ENCODE peak calls at places on chromosomes 2 and 18, in four cellular contexts. One of them, this sample, is unnamed.

GRCh38 chr18:13823707-13824395 is at the start of gene MC5R:
- DNase-seq in K562: peak
- DNase-seq in HepG2: peak
- DNase-seq in H1: no peak
- DNase-seq in this sample: peak

GRCh38 chr18:26621161-26622026 is 73.0 kb upstream of the KCTD1 start:
- DNase-seq in K562: peak
- DNase-seq in HepG2: peak
- DNase-seq in H1: peak
- DNase-seq in this sample: peak

GRCh38 chr2:227308784-227309183 is 16.3 kb upstream of the MFF start:
- DNase-seq in K562: no peak
- DNase-seq in HepG2: no peak
- DNase-seq in H1: no peak
- DNase-seq in this sample: no peak

GRCh38 chr2:171608168-171608567 is 79.1 kb upstream of the DYNC1I2 start:
- DNase-seq in K562: no peak
- DNase-seq in HepG2: no peak
- DNase-seq in H1: no peak
- DNase-seq in this sample: no peak

GRCh38 chr18:13639196-13639595 is 87.2 kb downstream of the FAM210A start:
- DNase-seq in K562: no peak
- DNase-seq in HepG2: no peak
- DNase-seq in H1: no peak
- DNase-seq in this sample: no peak

GRCh38 chr2:23904692-23905091 is 22.2 kb downstream of the ATAD2B start:
- DNase-seq in K562: no peak
- DNase-seq in HepG2: no peak
- DNase-seq in H1: no peak
- DNase-seq in this sample: peak

GRCh38 chr18:76506395-76506794 is 11.4 kb upstream of the ZNF516 start:
- DNase-seq in K562: no peak
- DNase-seq in HepG2: no peak
- DNase-seq in H1: no peak
- DNase-seq in this sample: no peak

GRCh38 chr2:51710222-51710621 is 678.3 kb upstream of the NRXN1 start:
- DNase-seq in K562: peak
- DNase-seq in HepG2: peak
- DNase-seq in H1: peak
- DNase-seq in this sample: no peak

GRCh38 chr2:196259507-196260481 is 88.4 kb upstream of the STK17B start:
- DNase-seq in K562: no peak
- DNase-seq in HepG2: peak
- DNase-seq in H1: no peak
- DNase-seq in this sample: peak

GRCh38 chr18:78733762-78734613 is 245.6 kb upstream of the SALL3 start:
- DNase-seq in K562: no peak
- DNase-seq in HepG2: no peak
- DNase-seq in H1: no peak
- DNase-seq in this sample: no peak

GRCh38 chr2:73290049-73290839 is 3.1 kb downstream of the EGR4 start:
- DNase-seq in K562: no peak
- DNase-seq in HepG2: peak
- DNase-seq in H1: no peak
- DNase-seq in this sample: peak

GRCh38 chr2:28217042-28217740 is 175.5 kb upstream of the FOSL2 start:
- DNase-seq in K562: no peak
- DNase-seq in HepG2: no peak
- DNase-seq in H1: no peak
- DNase-seq in this sample: no peak

GRCh38 chr18:75156831-75157230 is 52.1 kb downstream of the PTGR3 start:
- DNase-seq in K562: no peak
- DNase-seq in HepG2: no peak
- DNase-seq in H1: no peak
- DNase-seq in this sample: no peak

GRCh38 chr2:191171708-191172355 is 21.0 kb upstream of the STAT4 start:
- DNase-seq in K562: no peak
- DNase-seq in HepG2: no peak
- DNase-seq in H1: no peak
- DNase-seq in this sample: peak

GRCh38 chr2:45890094-45890646 is 238.7 kb downstream of the PRKCE start:
- DNase-seq in K562: no peak
- DNase-seq in HepG2: no peak
- DNase-seq in H1: no peak
- DNase-seq in this sample: no peak

GRCh38 chr2:223751012-223751411 is 86.4 kb downstream of the AP1S3 start:
- DNase-seq in K562: no peak
- DNase-seq in HepG2: peak
- DNase-seq in H1: no peak
- DNase-seq in this sample: no peak

GRCh38 chr2:68103656-68104055 is 40.9 kb upstream of the C1D start:
- DNase-seq in K562: no peak
- DNase-seq in HepG2: no peak
- DNase-seq in H1: no peak
- DNase-seq in this sample: no peak

GRCh38 chr2:47225061-47225783 is 70.1 kb upstream of the STPG4 start:
- DNase-seq in K562: peak
- DNase-seq in HepG2: peak
- DNase-seq in H1: no peak
- DNase-seq in this sample: peak

GRCh38 chr2:65361623-65362022 is 70.8 kb downstream of the SPRED2 start:
- DNase-seq in K562: no peak
- DNase-seq in HepG2: no peak
- DNase-seq in H1: no peak
- DNase-seq in this sample: no peak

GRCh38 chr2:177754476-177754873 is 318.1 kb downstream of the PDE11A start:
- DNase-seq in K562: no peak
- DNase-seq in HepG2: no peak
- DNase-seq in H1: no peak
- DNase-seq in this sample: no peak

GRCh38 chr2:84297155-84297554 is 161.9 kb downstream of the SUCLG1 start:
- DNase-seq in K562: no peak
- DNase-seq in HepG2: peak
- DNase-seq in H1: peak
- DNase-seq in this sample: no peak

DNA sequence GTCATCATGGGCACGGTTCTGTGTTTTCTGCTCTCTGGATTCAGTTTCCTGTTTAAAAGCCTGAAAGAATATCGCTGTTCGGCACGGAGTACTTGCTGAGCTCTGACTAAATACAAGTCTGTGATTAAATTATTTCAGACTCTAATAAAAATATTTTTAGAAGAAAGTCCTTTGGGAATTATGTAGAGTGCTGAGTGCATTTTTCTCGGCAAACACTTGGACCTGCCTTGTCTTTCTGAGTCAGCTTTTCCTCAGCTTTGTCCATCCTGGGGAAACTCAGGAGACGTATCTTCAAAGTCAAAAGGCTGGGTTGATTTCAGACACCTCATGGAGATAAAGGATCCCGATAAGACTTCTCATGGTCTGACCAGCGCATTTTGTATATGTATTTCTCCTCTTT is 45.9 kb downstream of the IL1R2 start:
- DNase-seq in K562: no peak
- DNase-seq in HepG2: no peak
- DNase-seq in H1: no peak
- DNase-seq in this sample: peak
- H3K9ac ChIP-seq in K562: no peak
- H3K9ac ChIP-seq in HepG2: no peak
- H3K9ac ChIP-seq in H1: no peak
- H3K9ac ChIP-seq in this sample: no peak

GRCh38 chr2:208326016-208326415 is 60.0 kb downstream of the PIKFYVE start:
- DNase-seq in K562: no peak
- DNase-seq in HepG2: no peak
- DNase-seq in H1: no peak
- DNase-seq in this sample: no peak
- TF ChIP-seq JUN in K562: no peak
- TF ChIP-seq JUN in HepG2: no peak
- TF ChIP-seq JUN in H1: no peak
- TF ChIP-seq JUN in this sample: no peak

GRCh38 chr2:207512356-207512755 is 17.4 kb upstream of the CREB1 start:
- DNase-seq in K562: no peak
- DNase-seq in HepG2: no peak
- DNase-seq in H1: no peak
- DNase-seq in this sample: no peak
- H3K9ac ChIP-seq in K562: no peak
- H3K9ac ChIP-seq in HepG2: no peak
- H3K9ac ChIP-seq in H1: no peak
- H3K9ac ChIP-seq in this sample: no peak

GRCh38 chr2:238684362-238685326 is 163.2 kb upstream of the TWIST2 start:
- DNase-seq in K562: no peak
- DNase-seq in HepG2: peak
- DNase-seq in H1: no peak
- DNase-seq in this sample: peak

GRCh38 chr2:238682536-238682935 is 165.3 kb upstream of the TWIST2 start:
- DNase-seq in K562: no peak
- DNase-seq in HepG2: no peak
- DNase-seq in H1: no peak
- DNase-seq in this sample: no peak

GRCh38 chr2:238685713-238686112 is 162.2 kb upstream of the TWIST2 start:
- DNase-seq in K562: no peak
- DNase-seq in HepG2: no peak
- DNase-seq in H1: no peak
- DNase-seq in this sample: no peak

GRCh38 chr2:238686223-238686622 is 161.7 kb upstream of the TWIST2 start:
- DNase-seq in K562: no peak
- DNase-seq in HepG2: no peak
- DNase-seq in H1: no peak
- DNase-seq in this sample: no peak

DNA sequence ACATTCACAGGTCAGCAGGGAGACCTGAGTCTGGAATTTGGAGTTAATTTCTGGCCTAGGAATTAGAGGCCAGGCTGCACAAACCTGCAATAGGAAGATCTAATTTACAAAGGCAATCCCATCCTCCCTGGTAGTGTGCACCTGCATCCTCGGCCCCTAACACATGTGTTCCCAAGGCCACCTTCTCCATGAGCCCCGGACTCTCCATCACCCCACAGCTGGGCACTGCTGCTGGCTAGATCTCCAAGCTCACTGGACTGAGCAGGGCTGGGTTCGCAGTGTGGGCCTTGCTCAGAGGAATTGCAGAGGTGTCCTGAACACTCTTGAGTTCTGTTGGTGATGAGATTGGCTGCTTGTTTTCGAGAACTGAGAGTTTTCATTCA is 162.6 kb upstream of the TWIST2 start:
- DNase-seq in K562: no peak
- DNase-seq in HepG2: no peak
- DNase-seq in H1: no peak
- DNase-seq in this sample: no peak
- TF ChIP-seq JUN in K562: no peak
- TF ChIP-seq JUN in HepG2: no peak
- TF ChIP-seq JUN in H1: no peak
- TF ChIP-seq JUN in this sample: no peak

DNA sequence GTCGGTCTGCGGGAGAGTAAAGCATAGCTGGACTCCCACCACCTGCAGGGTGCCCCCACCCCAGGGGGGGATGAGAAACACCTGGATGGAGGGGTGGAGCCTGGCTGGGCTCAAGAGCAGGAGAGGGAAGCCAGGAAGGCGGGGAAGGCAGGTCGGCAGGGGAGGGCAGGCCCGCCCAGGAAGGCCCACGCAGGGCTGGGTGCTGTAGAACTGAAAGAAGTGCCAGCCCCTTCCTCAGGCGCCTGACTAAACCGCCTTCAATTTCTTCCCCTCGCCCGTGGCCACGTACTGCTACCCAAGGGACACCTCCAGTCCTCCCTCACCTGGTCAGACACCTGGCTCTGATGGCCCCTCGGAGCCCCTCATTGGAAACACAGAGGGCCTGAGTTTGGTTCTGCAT is 175.4 kb downstream of the HDAC4 start:
- DNase-seq in K562: no peak
- DNase-seq in HepG2: no peak
- DNase-seq in H1: no peak
- DNase-seq in this sample: no peak
- H3K9ac ChIP-seq in K562: no peak
- H3K9ac ChIP-seq in HepG2: no peak
- H3K9ac ChIP-seq in H1: no peak
- H3K9ac ChIP-seq in this sample: no peak

DNA sequence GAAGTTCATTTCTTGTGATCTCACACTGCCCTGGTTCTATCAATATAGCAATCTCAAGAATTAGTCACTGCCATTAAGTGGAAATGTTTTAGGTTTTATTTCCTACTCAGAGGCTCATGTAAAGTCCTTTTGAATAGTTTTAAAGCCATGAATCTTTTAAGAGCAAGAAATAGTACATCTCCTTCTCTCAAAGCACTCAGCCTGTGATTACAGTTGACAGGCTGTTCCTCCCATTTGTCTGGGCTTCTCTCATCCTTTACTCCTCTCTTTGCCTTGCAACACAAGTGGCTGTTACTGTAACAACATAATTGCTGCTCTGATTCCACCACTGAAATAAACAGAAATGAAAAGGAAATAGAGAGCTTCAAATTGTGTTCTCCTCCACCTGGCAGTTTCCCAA is 18.4 kb downstream of the GRP start:
- DNase-seq in K562: no peak
- DNase-seq in HepG2: no peak
- DNase-seq in H1: no peak
- DNase-seq in this sample: no peak
- TF ChIP-seq JUN in K562: no peak
- TF ChIP-seq JUN in HepG2: no peak
- TF ChIP-seq JUN in H1: no peak
- TF ChIP-seq JUN in this sample: no peak

GRCh38 chr2:30232801-30233130 is 1.4 kb downstream of the LBH start:
- DNase-seq in K562: no peak
- DNase-seq in HepG2: no peak
- DNase-seq in H1: no peak
- DNase-seq in this sample: no peak
- H3K9ac ChIP-seq in K562: peak
- H3K9ac ChIP-seq in HepG2: no peak
- H3K9ac ChIP-seq in H1: peak
- H3K9ac ChIP-seq in this sample: no peak

This sample was measured in endothelial cell of umbilical vein.